ENCODE peak calls at places on chromosomes 2 and 18, in six cellular contexts. D, O, A, F, X and H are unnamed samples. For H3K9me3 and H3K36me3, the result is how much of the 10 kb centered on the place peaks cover.

GRCh38 chr18:62979900-62980299 is 264.6 kb downstream of the PHLPP1 start:
- DNase-seq in O (no peak), F (no peak), X (no peak), A (no peak), D (no peak), H (no peak)

GRCh38 chr18:75269696-75270095 is 59.1 kb downstream of the TSHZ1 start:
- DNase-seq in D (no peak), X (no peak), F (no peak), O (no peak), A (no peak), H (no peak)

GRCh38 chr2:84991404-84992151 is 20.6 kb downstream of the KCMF1 start:
- DNase-seq in O (no peak), D (no peak), X (no peak), F (no peak), A (peak), H (no peak)

GRCh38 chr2:174878537-174879147 is 114.4 kb upstream of the CHRNA1 start:
- DNase-seq in F (peak), X (no peak), D (no peak), O (no peak), A (peak), H (no peak)

GRCh38 chr2:239821694-239822075 is 203.5 kb downstream of the NDUFA10 start:
- DNase-seq in D (no peak), O (no peak), F (no peak), A (no peak), X (no peak), H (no peak)

GRCh38 chr2:240868286-240869108 is at the start of gene AGXT:
- DNase-seq in F (peak), O (no peak), A (peak), D (no peak), X (peak), H (no peak)

GRCh38 chr2:131035112-131035825 is 58.0 kb downstream of the FAM168B start:
- DNase-seq in O (no peak), F (no peak), A (no peak), D (no peak), X (no peak), H (no peak)

GRCh38 chr2:231482806-231483391 is 18.6 kb upstream of the NCL start:
- DNase-seq in A (peak), X (peak), O (peak), F (peak), D (peak), H (peak)

GRCh38 chr2:95266781-95267430 is 7.3 kb upstream of the PROM2 start:
- DNase-seq in D (no peak), A (no peak), O (no peak), F (no peak), X (no peak), H (no peak)

GRCh38 chr2:181457121-181457740 is at the start of gene ITGA4:
- DNase-seq in A (peak), O (no peak), F (peak), X (peak), D (peak), H (peak)

GRCh38 chr2:238965371-238966273 is 117.7 kb downstream of the TWIST2 start:
- DNase-seq in A (no peak), F (no peak), O (no peak), X (no peak), D (no peak), H (no peak)

GRCh38 chr2:99255491-99256318 is at the start of gene LYG2:
- DNase-seq in D (no peak), A (no peak), F (no peak), X (no peak), O (no peak), H (no peak)

GRCh38 chr2:241265506-241265905 is 50.0 kb downstream of the HDLBP start:
- DNase-seq in D (no peak), X (no peak), O (no peak), F (no peak), A (no peak), H (no peak)

GRCh38 chr2:204321910-204322765 is 223.1 kb upstream of the PARD3B start:
- DNase-seq in D (no peak), O (no peak), A (peak), X (no peak), F (no peak), H (no peak)

GRCh38 chr18:34626404-34627137 is 83.5 kb upstream of the DTNA start:
- DNase-seq in A (peak), O (no peak), D (no peak), X (no peak), F (no peak), H (no peak)

GRCh38 chr2:20198001-20198400 is 26.9 kb downstream of the SDC1 start:
- DNase-seq in O (no peak), F (peak), A (no peak), X (no peak), D (no peak), H (no peak)

GRCh38 chr2:157190151-157190550 is 67.4 kb upstream of the GALNT5 start:
- DNase-seq in X (no peak), O (no peak), F (no peak), A (peak), D (no peak), H (no peak)

GRCh38 chr18:41378628-41379027 is 576.4 kb upstream of the PIK3C3 start:
- DNase-seq in A (peak), F (no peak), D (no peak), X (no peak), O (no peak), H (no peak)

GRCh38 chr2:19667536-19667949 is 234.2 kb downstream of the TTC32 start:
- DNase-seq in D (no peak), F (no peak), O (no peak), A (no peak), X (no peak), H (no peak)

GRCh38 chr2:122652670-122653069 is 897.2 kb downstream of the TSN start:
- DNase-seq in X (no peak), O (no peak), A (no peak), D (no peak), F (no peak), H (no peak)

GRCh38 chr2:238570391-238570790 is 143.7 kb downstream of the ASB1 start:
- DNase-seq in F (no peak), O (no peak), X (no peak), D (no peak), A (no peak), H (no peak)

GRCh38 chr2:238728322-238729260 is 119.3 kb upstream of the TWIST2 start:
- DNase-seq in F (no peak), A (peak), O (no peak), X (peak), D (no peak), H (no peak)

GRCh38 chr2:231643494-231643888 is 50.8 kb downstream of the TEX44 start:
- DNase-seq in D (no peak), F (no peak), A (no peak), O (no peak), X (no peak), H (no peak)

GRCh38 chr18:71707985-71708500 is 836.1 kb downstream of the CBLN2 start:
- DNase-seq in A (no peak), D (no peak), X (no peak), O (no peak), F (no peak), H (no peak)

GRCh38 chr2:47193607-47194006 is 38.5 kb upstream of the STPG4 start:
- DNase-seq in A (no peak), O (no peak), X (no peak), D (no peak), F (no peak), H (no peak)

GRCh38 chr2:192390401-192390800 is 195.7 kb upstream of the TMEFF2 start:
- DNase-seq in D (no peak), X (no peak), A (no peak), O (no peak), F (no peak), H (no peak)

DNA sequence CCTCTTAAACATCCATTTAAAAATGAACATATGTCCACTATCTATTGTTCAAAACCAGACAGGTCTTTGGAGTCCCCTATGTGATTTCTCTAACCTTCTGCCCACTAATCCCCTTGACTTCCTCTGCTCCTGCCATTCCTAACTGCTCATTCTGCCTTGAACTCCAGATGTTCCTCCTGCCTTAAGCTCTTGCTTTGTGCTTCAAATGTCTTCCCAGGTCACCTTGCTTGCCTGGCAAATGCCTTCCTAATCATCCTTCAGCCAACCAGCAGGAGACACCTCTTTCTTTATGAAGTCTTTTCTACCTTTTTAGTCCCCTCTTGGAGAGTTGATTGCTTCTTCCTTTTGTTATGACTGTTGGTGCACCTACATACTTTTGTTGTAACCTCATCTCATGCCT is 1043.0 kb upstream of the CHAC2 start:
- DNase-seq in X (no peak), A (no peak), O (no peak), F (no peak), D (no peak), H (no peak)
- H3K9me3 ChIP-seq in X (under half), A (under half), O (under half), F (under half), D (under half), H (under half)

DNA sequence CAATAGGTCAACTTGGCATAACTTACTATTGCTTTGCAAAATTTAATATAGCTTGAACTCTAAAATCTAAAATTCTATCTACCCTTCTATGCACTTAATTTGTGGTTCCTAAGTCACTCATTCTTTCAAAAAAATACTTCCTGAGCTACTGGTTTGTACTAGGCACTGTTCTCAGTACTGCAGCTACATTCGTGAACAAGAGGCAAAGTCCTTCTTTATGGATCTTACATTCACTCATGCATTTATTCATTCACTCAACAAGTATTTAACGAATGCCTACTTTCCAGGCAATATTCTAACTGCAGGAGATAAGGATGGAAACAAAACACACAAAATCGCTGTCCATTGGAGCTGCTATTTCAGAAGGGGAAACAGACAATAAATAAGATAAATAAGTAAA is 104.8 kb downstream of the NBAS start:
- DNase-seq in X (no peak), O (no peak), F (peak), A (no peak), D (no peak), H (no peak)
- H3K36me3 ChIP-seq in X (under half), O (half or more), F (under half), A (under half), D (under half), H (under half)

GRCh38 chr2:172545408-172546075 is 10.3 kb upstream of the PDK1 start:
- DNase-seq in A (no peak), O (no peak), D (no peak), F (peak), X (no peak), H (no peak)
- H3K9me3 ChIP-seq in A (under half), O (under half), D (under half), F (under half), X (under half), H (under half)

GRCh38 chr2:54628418-54628817 is 95.0 kb upstream of the EML6 start:
- DNase-seq in A (no peak), F (no peak), O (no peak), X (no peak), D (no peak), H (no peak)
- H3K36me3 ChIP-seq in A (half or more), F (under half), O (half or more), X (under half), D (under half), H (under half)